ENCODE peak calls at places on chromosomes 4 and X, in five cellular contexts. G, X, P, O and U are unnamed samples.

GRCh38 chr4:113738251-113738650 is 23.3 kb downstream of the CAMK2D start:
- DNase-seq in G (no peak), O (no peak), P (no peak), X (no peak), U (no peak)

GRCh38 chr4:144575181-144575580 is 70.8 kb upstream of the HHIP start:
- DNase-seq in G (no peak), O (peak), P (no peak), X (no peak), U (no peak)

GRCh38 chrX:16444353-16444752 is 205.6 kb upstream of the S100G start:
- DNase-seq in X (no peak), O (no peak), P (no peak), G (no peak), U (no peak)

GRCh38 chr4:101993841-101994221 is 203.3 kb downstream of the BANK1 start:
- DNase-seq in O (no peak), P (no peak), G (no peak), X (no peak), U (no peak)

GRCh38 chr4:91826186-91826585 is 477.6 kb upstream of the GRID2 start:
- DNase-seq in P (no peak), X (no peak), O (no peak), G (no peak), U (no peak)

GRCh38 chr4:8443801-8444200 is 3.2 kb downstream of the TRMT44 start:
- DNase-seq in G (no peak), O (no peak), P (no peak), X (no peak), U (no peak)

GRCh38 chr4:152731997-152732396 is 47.5 kb downstream of the TIGD4 start:
- DNase-seq in P (no peak), G (no peak), X (no peak), O (no peak), U (no peak)

GRCh38 chr4:169437299-169438047 is 166.7 kb upstream of the SH3RF1 start:
- DNase-seq in G (no peak), P (peak), X (no peak), O (peak), U (no peak)

GRCh38 chr4:76208005-76208765 is 5.4 kb downstream of the SCARB2 start:
- DNase-seq in P (no peak), G (no peak), O (no peak), X (peak), U (no peak)

GRCh38 chr4:95672811-95673210 is 124.0 kb upstream of the UNC5C start:
- DNase-seq in X (no peak), O (no peak), G (no peak), P (no peak), U (no peak)

GRCh38 chr4:46425775-46426400 is 36.0 kb upstream of the GABRA2 start:
- DNase-seq in O (no peak), G (no peak), P (no peak), X (no peak), U (no peak)

GRCh38 chr4:152729466-152729865 is 49.7 kb upstream of the TMEM154 start:
- DNase-seq in X (no peak), G (no peak), O (no peak), P (no peak), U (no peak)

GRCh38 chr4:16916719-16917337 is 18.4 kb upstream of the LDB2 start:
- DNase-seq in O (peak), G (peak), X (no peak), P (peak), U (peak)

GRCh38 chr4:59120287-59120814 is 2010.2 kb upstream of the IGFBP7 start:
- DNase-seq in P (no peak), O (no peak), X (no peak), G (no peak), U (no peak)

GRCh38 chrX:48971325-48972213 is at the start of gene KCND1:
- DNase-seq in G (no peak), X (peak), P (peak), O (no peak), U (no peak)

GRCh38 chrX:38654302-38654701 is 93.0 kb downstream of the TSPAN7 start:
- DNase-seq in G (no peak), P (peak), X (no peak), O (peak), U (peak)

GRCh38 chrX:15566244-15566643 is 34.5 kb downstream of the ACE2 start:
- DNase-seq in G (no peak), X (no peak), O (no peak), P (no peak), U (no peak)

GRCh38 chrX:71105638-71106037 is 902 bp downstream of the CXorf65 start:
- DNase-seq in X (no peak), O (no peak), P (no peak), G (no peak), U (no peak)

GRCh38 chr4:175419120-175419774 is 392.8 kb downstream of the GPM6A start:
- DNase-seq in O (no peak), P (no peak), X (no peak), G (no peak), U (no peak)

GRCh38 chrX:44428989-44429627 is 85.6 kb upstream of the EFHC2 start:
- DNase-seq in P (no peak), G (no peak), O (no peak), X (no peak), U (no peak)

GRCh38 chr4:57077550-57078311 is 32.5 kb downstream of the IGFBP7 start:
- DNase-seq in X (no peak), P (no peak), G (no peak), O (no peak), U (no peak)

GRCh38 chr4:71231753-71232420 is 106.9 kb upstream of the SLC4A4 start:
- DNase-seq in P (peak), O (no peak), X (no peak), G (no peak), U (no peak)

GRCh38 chrX:21408324-21408723 is 34.1 kb downstream of the CNKSR2 start:
- DNase-seq in P (no peak), G (no peak), O (no peak), X (no peak), U (no peak)

GRCh38 chr4:163137581-163137980 is 29.1 kb downstream of the NAF1 start:
- DNase-seq in P (no peak), G (no peak), X (no peak), O (no peak), U (no peak)

GRCh38 chr4:44422912-44423311 is 25.7 kb downstream of the KCTD8 start:
- DNase-seq in O (no peak), G (no peak), P (no peak), X (no peak), U (no peak)

GRCh38 chr4:3070709-3071500 is 3.4 kb downstream of the HTT-AS start:
- DNase-seq in P (no peak), O (no peak), X (no peak), G (no peak), U (no peak)

GRCh38 chr4:41256740-41257256 is at the start of gene UCHL1:
- DNase-seq in O (peak), P (peak), X (peak), G (no peak), U (no peak)

GRCh38 chr4:54065282-54066087 is 1.1 kb upstream of the CHIC2 start:
- DNase-seq in G (no peak), O (no peak), X (no peak), P (no peak), U (no peak)
- H3K4me3 ChIP-seq in G (peak), O (no peak), X (no peak), P (peak), U (no peak)

DNA sequence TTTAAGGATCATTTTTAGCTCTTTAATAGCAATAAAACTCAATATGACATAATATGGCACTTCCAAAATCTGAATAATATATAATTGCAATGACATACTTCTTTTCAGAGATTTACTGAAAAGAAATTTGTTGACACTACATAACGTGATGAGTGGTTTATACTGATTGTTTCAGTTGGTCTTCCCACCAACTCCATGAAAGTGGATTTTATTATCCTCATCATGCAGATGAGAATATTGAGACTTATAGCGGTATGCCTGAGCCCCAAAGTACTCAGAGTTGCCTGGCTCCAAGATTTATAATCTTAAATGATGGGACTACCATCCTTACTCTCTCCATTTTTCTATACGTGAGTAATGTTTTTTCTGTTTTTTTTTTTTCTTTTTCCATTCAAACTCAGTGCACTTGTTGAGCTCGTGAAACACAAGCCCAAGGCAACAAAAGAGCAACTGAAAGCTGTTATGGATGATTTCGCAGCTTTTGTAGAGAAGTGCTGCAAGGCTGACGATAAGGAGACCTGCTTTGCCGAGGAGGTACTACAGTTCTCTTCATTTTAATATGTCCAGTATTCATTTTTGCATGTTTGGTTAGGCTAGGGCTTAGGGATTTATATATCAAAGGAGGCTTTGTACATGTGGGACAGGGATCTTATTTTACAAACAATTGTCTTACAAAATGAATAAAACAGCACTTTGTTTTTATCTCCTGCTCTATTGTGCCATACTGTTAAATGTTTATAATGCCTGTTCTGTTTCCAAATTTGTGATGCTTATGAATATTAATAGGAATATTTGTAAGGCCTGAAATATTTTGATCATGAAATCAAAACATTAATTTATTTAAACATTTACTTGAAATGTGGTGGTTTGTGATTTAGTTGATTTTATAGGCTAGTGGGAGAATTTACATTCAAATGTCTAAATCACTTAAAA is 15.3 kb downstream of the ALB start:
- DNase-seq in X (no peak), O (no peak), G (no peak), P (no peak), U (no peak)
- H3K4me3 ChIP-seq in X (no peak), O (no peak), G (no peak), P (no peak), U (no peak)

GRCh38 chrX:132955710-132956109 is 2.7 kb downstream of the HS6ST2 start:
- DNase-seq in O (no peak), X (no peak), G (no peak), P (peak), U (no peak)
- H3K4me3 ChIP-seq in O (no peak), X (peak), G (no peak), P (peak), U (no peak)

GRCh38 chr4:43136752-43137151 is 244.2 kb downstream of the GRXCR1 start:
- DNase-seq in O (no peak), G (no peak), P (no peak), X (no peak), U (no peak)

GRCh38 chr4:43126595-43126994 is 234.1 kb downstream of the GRXCR1 start:
- DNase-seq in P (no peak), O (no peak), G (no peak), X (no peak), U (no peak)

GRCh38 chr4:43133566-43133965 is 241.1 kb downstream of the GRXCR1 start:
- DNase-seq in X (no peak), P (no peak), G (no peak), O (no peak), U (no peak)

GRCh38 chr4:43130228-43131021 is 237.9 kb downstream of the GRXCR1 start:
- DNase-seq in P (no peak), O (no peak), X (no peak), G (no peak), U (no peak)

GRCh38 chr4:43132010-43132582 is 239.6 kb downstream of the GRXCR1 start:
- DNase-seq in P (peak), G (no peak), O (peak), X (peak), U (peak)
- H3K4me3 ChIP-seq in P (no peak), G (no peak), O (no peak), X (no peak), U (no peak)

DNA sequence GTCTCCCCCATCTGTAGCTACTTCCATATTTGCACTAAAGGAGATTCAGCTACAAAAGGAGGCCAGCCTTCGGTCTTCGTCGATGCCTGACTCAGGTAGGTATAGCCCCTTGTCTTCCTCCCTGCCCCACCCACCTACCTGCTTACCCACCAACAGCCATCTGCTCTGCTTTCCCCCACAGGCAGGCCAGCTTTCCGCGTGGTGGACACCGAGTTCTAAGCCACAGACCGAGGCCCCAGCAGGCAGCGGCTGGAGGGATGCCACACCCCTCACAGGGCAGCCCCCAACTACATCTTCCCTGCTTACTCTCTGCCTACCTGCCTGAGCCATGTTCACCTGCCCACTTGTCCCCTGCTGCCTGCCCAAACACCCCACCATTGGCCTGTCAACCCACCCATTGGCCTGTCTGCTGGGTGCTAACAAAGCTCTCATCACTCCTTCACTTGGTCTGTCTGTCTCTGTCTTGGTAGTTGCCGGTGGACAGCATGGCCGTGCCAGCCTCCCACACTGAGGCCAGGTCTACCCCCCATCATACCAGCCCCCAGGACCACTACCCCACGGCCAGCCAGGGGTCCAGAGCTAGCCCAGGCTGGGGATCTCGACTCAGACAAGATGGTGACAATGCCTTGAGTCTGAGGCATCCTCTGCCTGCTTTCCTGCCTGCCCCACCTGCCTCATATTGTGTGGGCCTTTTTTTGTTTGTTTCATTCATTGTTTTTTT is 4.1 kb upstream of the USP11 start:
- DNase-seq in G (no peak), P (no peak), X (no peak), O (no peak), U (no peak)
- H3K4me3 ChIP-seq in G (no peak), P (no peak), X (no peak), O (no peak), U (no peak)